ENCODE peak calls at places on chromosomes 2 and 18, in seven cellular contexts. C is CD4-positive, alpha-beta memory T cell; I is CD8-positive, alpha-beta memory T cell; Y is PC-9; D is mesendoderm; J is neural progenitor cell; B is aorta. S is an unnamed sample. For H3K27me3, the result is how much of the 10 kb centered on the place peaks cover.

GRCh38 chr2:130318906-130319305 is 23.8 kb upstream of the IMP4 start:
- DNase-seq in D (no peak), Y (no peak), C (no peak), B (no peak), I (no peak), J (no peak), S (no peak)

GRCh38 chr2:121570665-121571055 is 40.0 kb downstream of the RNU4ATAC start:
- DNase-seq in Y (no peak), C (no peak), B (no peak), J (no peak), D (no peak), I (no peak), S (no peak)

GRCh38 chr2:112480540-112481049 is 1.4 kb upstream of the TTL start:
- DNase-seq in B (no peak), J (peak), Y (peak), D (peak), I (no peak), C (peak), S (no peak)

GRCh38 chr2:191917967-191918651 is 71.2 kb upstream of the CAVIN2 start:
- DNase-seq in Y (no peak), D (no peak), B (no peak), J (no peak), C (no peak), I (no peak), S (no peak)

GRCh38 chr18:37844209-37844970 is 278.8 kb upstream of the CELF4 start:
- DNase-seq in B (no peak), Y (no peak), I (no peak), C (no peak), J (no peak), D (peak), S (no peak)

GRCh38 chr18:48996901-48997463 is 46.2 kb upstream of the SMAD7 start:
- DNase-seq in I (peak), B (no peak), D (peak), J (no peak), Y (peak), C (peak), S (no peak)

GRCh38 chr2:75375646-75376582 is 176.6 kb upstream of the TACR1 start:
- DNase-seq in C (no peak), D (no peak), B (no peak), J (no peak), I (no peak), Y (no peak), S (no peak)

GRCh38 chr18:62759704-62760402 is 44.5 kb downstream of the PHLPP1 start:
- DNase-seq in D (peak), B (no peak), J (no peak), C (no peak), Y (no peak), I (no peak), S (no peak)

GRCh38 chr18:78232196-78232595 is 747.4 kb upstream of the SALL3 start:
- DNase-seq in J (no peak), B (no peak), D (no peak), Y (no peak), C (no peak), I (no peak), S (no peak)

GRCh38 chr2:101435011-101435862 is 39.7 kb downstream of the RFX8 start:
- DNase-seq in I (no peak), D (peak), J (peak), C (no peak), Y (no peak), B (no peak), S (no peak)

GRCh38 chr2:72128059-72128842 is 19.4 kb downstream of the CYP26B1 start:
- DNase-seq in B (no peak), J (no peak), I (no peak), Y (no peak), C (no peak), D (no peak), S (no peak)

GRCh38 chr2:16633632-16634430 is 31.8 kb downstream of the CYRIA start:
- DNase-seq in D (no peak), Y (peak), B (no peak), I (no peak), J (no peak), C (no peak), S (no peak)

GRCh38 chr2:85644909-85645308 is 23.1 kb downstream of the SFTPB start:
- DNase-seq in D (no peak), B (no peak), C (no peak), Y (no peak), I (no peak), J (no peak), S (no peak)

GRCh38 chr2:185807351-185807750 is 68.7 kb downstream of the FSIP2 start:
- DNase-seq in B (no peak), I (no peak), C (no peak), J (no peak), D (no peak), Y (no peak), S (no peak)

GRCh38 chr2:236184701-236185100 is 16.5 kb upstream of the GBX2 start:
- DNase-seq in D (no peak), Y (no peak), C (no peak), I (no peak), J (no peak), B (no peak), S (no peak)

GRCh38 chr2:5319493-5319892 is 372.7 kb upstream of the SOX11 start:
- DNase-seq in J (no peak), I (no peak), B (no peak), C (no peak), D (no peak), Y (no peak), S (no peak)

GRCh38 chr18:50401888-50402287 is 27.0 kb downstream of the SKA1 start:
- DNase-seq in D (peak), C (no peak), I (no peak), J (peak), Y (peak), B (no peak), S (no peak)

GRCh38 chr2:205885492-205886099 is 200.4 kb downstream of the INO80D start:
- DNase-seq in C (no peak), Y (peak), I (peak), J (peak), B (peak), D (peak), S (peak)

GRCh38 chr18:23337599-23338444 is 115.3 kb upstream of the RIOK3 start:
- DNase-seq in C (no peak), B (no peak), I (no peak), J (peak), D (peak), Y (no peak), S (no peak)

GRCh38 chr2:215612770-215613169 is 176.9 kb upstream of the FN1 start:
- DNase-seq in B (no peak), Y (no peak), I (no peak), D (peak), J (no peak), C (no peak), S (no peak)

GRCh38 chr2:58107803-58108710 is 61.5 kb downstream of the VRK2 start:
- DNase-seq in B (no peak), D (no peak), I (no peak), C (no peak), Y (peak), J (no peak), S (peak)

GRCh38 chr2:68905116-68905515 is 33.9 kb upstream of the BMP10 start:
- DNase-seq in B (no peak), Y (no peak), J (no peak), D (no peak), C (no peak), I (no peak), S (no peak)

GRCh38 chr2:233972941-233973575 is 55.9 kb downstream of the TRPM8 start:
- DNase-seq in J (no peak), Y (peak), I (no peak), C (no peak), D (no peak), B (no peak), S (no peak)

GRCh38 chr2:128306081-128306930 is 12.4 kb downstream of the HS6ST1 start:
- DNase-seq in J (peak), I (no peak), D (peak), C (no peak), B (peak), Y (peak), S (no peak)

GRCh38 chr2:50783116-50783515 is 248.8 kb downstream of the NRXN1 start:
- DNase-seq in B (no peak), I (no peak), Y (no peak), D (no peak), J (no peak), C (no peak), S (no peak)

GRCh38 chr18:23253630-23254029 is 118.3 kb downstream of the CABLES1 start:
- DNase-seq in Y (no peak), D (no peak), J (no peak), B (no peak), I (no peak), C (no peak), S (no peak)

GRCh38 chr2:73937103-73937885 is 10.6 kb downstream of the DGUOK start:
- DNase-seq in I (no peak), D (no peak), Y (no peak), B (no peak), C (no peak), J (no peak), S (no peak)

GRCh38 chr2:236638707-236639106 is 69.1 kb downstream of the ACKR3 start:
- DNase-seq in I (no peak), Y (no peak), J (no peak), C (no peak), B (no peak), D (no peak), S (no peak)

GRCh38 chr18:11119962-11120361 is 29.4 kb downstream of the PIEZO2 start:
- DNase-seq in I (no peak), B (no peak), J (no peak), Y (no peak), D (no peak), C (no peak), S (no peak)

GRCh38 chr2:30232027-30232800 is 880 bp downstream of the LBH start:
- DNase-seq in D (peak), I (peak), C (peak), J (peak), B (peak), Y (peak), S (no peak)

GRCh38 chr2:86022661-86023365 is 82.9 kb downstream of the POLR1A start:
- DNase-seq in Y (no peak), B (peak), C (no peak), J (no peak), I (no peak), D (no peak), S (no peak)

GRCh38 chr2:41934323-41935003 is 113.4 kb upstream of the PKDCC start:
- DNase-seq in B (no peak), J (no peak), Y (no peak), C (no peak), D (no peak), I (no peak), S (no peak)

GRCh38 chr2:54041135-54041534 is 70.3 kb upstream of the PSME4 start:
- DNase-seq in I (no peak), D (no peak), C (peak), B (no peak), J (no peak), Y (no peak), S (no peak)

GRCh38 chr2:86195055-86195807 is at the start of gene IMMT:
- DNase-seq in D (peak), J (peak), B (peak), I (peak), C (peak), Y (peak), S (peak)

GRCh38 chr2:233000886-233001750 is 11.9 kb downstream of the NGEF start:
- DNase-seq in C (no peak), B (peak), J (no peak), D (no peak), Y (no peak), I (no peak), S (no peak)

GRCh38 chr2:126787278-126787677 is 111.4 kb upstream of the TEX51 start:
- DNase-seq in C (no peak), B (no peak), J (no peak), D (no peak), I (no peak), Y (no peak), S (no peak)

GRCh38 chr2:181781082-181781786 is 100.9 kb upstream of the NEUROD1 start:
- DNase-seq in C (no peak), D (no peak), I (no peak), B (no peak), Y (no peak), J (no peak), S (no peak)

GRCh38 chr18:13260114-13260926 is 41.8 kb downstream of the LDLRAD4 start:
- DNase-seq in B (no peak), J (no peak), D (no peak), C (no peak), Y (no peak), I (no peak), S (no peak)

GRCh38 chr2:88125344-88125923 is 2.4 kb downstream of the FABP1 start:
- DNase-seq in C (no peak), Y (no peak), I (no peak), J (no peak), B (no peak), D (no peak), S (no peak)

GRCh38 chr2:88125924-88126771 is 1.7 kb downstream of the FABP1 start:
- DNase-seq in C (no peak), I (no peak), B (no peak), Y (no peak), J (no peak), D (no peak), S (no peak)

GRCh38 chr2:88122141-88122884 is 5.5 kb downstream of the FABP1 start:
- DNase-seq in C (no peak), J (no peak), Y (no peak), I (no peak), D (no peak), B (no peak), S (no peak)

GRCh38 chr2:88123164-88123974 is 4.5 kb downstream of the FABP1 start:
- DNase-seq in D (no peak), B (no peak), C (no peak), I (no peak), Y (no peak), J (no peak), S (no peak)

DNA sequence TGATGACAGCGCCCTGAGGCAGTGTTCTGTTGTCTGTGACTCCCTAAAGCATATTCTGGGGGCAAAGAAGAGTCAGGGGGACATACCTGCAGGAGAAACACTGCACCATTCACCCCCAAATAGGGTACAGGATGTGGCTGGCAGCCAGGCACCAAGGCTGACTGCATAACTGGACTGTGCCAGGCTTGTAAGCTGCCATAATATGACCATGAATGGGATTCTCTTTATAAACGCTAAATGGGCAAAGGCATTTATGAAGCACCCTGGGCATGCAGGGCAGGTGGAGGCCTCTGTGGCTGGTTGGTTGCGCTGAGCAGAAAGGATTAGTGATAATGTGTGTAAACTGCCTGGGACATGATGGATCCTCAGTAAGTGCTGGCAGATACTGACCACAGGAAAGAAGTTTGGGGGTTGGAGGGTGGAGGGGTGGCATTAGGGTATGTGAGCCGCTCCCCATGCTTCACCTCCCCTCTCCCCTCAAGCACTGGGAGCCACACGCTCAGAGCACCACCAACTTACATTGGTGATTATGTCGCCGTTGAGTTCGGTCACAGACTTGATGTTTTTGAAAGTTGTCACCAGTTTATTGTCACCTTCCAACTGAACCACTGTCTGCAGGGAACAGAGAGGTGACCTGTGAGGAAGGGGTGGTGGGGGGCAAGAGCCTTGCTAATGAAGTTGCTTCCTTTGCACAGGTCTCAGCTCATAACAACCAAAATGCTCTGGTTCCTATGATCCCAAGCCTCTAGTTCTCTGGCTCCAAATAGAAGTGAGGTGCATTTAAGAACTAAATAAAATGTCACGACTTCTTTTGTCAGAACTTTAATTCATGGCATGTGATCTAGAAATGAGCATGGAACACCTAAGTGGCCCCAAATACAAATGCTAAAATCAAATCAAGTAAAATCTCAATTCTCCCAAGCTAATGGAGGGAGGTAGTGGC is 3.6 kb downstream of the FABP1 start:
- DNase-seq in Y (no peak), D (no peak), I (no peak), B (no peak), J (no peak), C (no peak), S (no peak)
- H3K27me3 ChIP-seq in Y (half or more), D (under half), I (under half), B (under half), J (under half), C (under half), S (under half)

GRCh38 chr2:17879913-17880274 is 1.4 kb downstream of the KCNS3 start:
- DNase-seq in C (no peak), J (no peak), Y (no peak), I (no peak), D (peak), B (no peak), S (no peak)
- H3K27me3 ChIP-seq in C (under half), J (half or more), Y (under half), I (under half), D (under half), B (under half), S (under half)

DNA sequence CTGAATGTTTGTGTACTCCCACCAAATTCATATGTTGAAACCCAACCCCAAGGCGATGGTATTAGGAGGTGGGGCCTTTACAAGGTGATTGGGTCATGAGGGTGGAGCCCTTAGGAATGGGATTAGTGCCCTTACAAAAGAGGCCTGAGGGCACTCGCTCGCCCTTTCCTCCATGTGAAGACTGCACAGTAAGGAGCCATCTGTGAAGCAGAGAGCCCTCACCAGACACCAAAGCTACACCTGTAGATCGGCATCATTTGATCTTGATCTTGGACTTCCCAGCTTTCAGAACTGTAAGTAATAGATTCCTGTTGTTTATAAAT is 62.9 kb upstream of the FZD7 start:
- DNase-seq in I (no peak), B (no peak), D (no peak), Y (no peak), C (no peak), J (no peak), S (no peak)
- H3K27me3 ChIP-seq in I (under half), B (under half), D (under half), Y (under half), C (under half), J (under half), S (under half)

DNA sequence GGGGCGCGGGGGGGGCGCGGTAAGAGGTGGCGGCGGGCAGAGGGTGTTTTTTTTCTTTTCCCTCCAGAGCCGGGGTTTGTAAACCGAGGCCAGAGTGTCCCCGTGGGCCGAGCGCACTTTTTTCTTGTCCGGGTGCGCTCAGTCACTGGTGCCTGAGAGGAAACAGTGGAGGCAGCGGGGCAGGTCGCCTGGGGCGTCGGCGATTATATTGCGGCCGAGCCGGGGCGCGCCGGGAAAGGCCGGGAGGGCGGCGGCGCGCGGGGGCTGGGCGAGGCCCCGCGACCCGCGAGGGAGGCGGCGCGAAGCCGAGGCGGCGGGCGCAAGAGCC is 284 bp downstream of the HOXD8 start:
- DNase-seq in Y (peak), B (peak), J (no peak), I (no peak), C (no peak), D (no peak), S (no peak)
- H3K27me3 ChIP-seq in Y (under half), B (under half), J (half or more), I (half or more), C (half or more), D (half or more), S (under half)

GRCh38 chr2:207914716-207915115 is 110.6 kb downstream of the PLEKHM3 start:
- DNase-seq in C (no peak), J (no peak), I (no peak), B (no peak), Y (no peak), D (no peak), S (no peak)
- H3K27me3 ChIP-seq in C (under half), J (under half), I (under half), B (under half), Y (under half), D (under half), S (under half)

GRCh38 chr2:224039770-224040088 is 643 bp upstream of the SERPINE2 start:
- DNase-seq in B (no peak), I (no peak), D (no peak), Y (no peak), J (no peak), C (no peak), S (no peak)
- H3K27me3 ChIP-seq in B (under half), I (under half), D (under half), Y (under half), J (under half), C (under half), S (under half)

GRCh38 chr2:45169339-45170190 is 160.3 kb upstream of the SIX2 start:
- DNase-seq in I (no peak), D (peak), J (peak), B (peak), C (no peak), Y (peak), S (no peak)

GRCh38 chr2:45168731-45169338 is 159.6 kb upstream of the SIX2 start:
- DNase-seq in D (no peak), J (peak), I (no peak), Y (peak), C (no peak), B (no peak), S (no peak)

GRCh38 chr2:45170191-45170975 is 161.1 kb upstream of the SIX2 start:
- DNase-seq in Y (no peak), D (peak), I (no peak), C (no peak), J (peak), B (no peak), S (no peak)

GRCh38 chr2:45166229-45166890 is 157.1 kb upstream of the SIX2 start:
- DNase-seq in C (no peak), J (peak), I (no peak), Y (no peak), D (no peak), B (no peak), S (no peak)

DNA sequence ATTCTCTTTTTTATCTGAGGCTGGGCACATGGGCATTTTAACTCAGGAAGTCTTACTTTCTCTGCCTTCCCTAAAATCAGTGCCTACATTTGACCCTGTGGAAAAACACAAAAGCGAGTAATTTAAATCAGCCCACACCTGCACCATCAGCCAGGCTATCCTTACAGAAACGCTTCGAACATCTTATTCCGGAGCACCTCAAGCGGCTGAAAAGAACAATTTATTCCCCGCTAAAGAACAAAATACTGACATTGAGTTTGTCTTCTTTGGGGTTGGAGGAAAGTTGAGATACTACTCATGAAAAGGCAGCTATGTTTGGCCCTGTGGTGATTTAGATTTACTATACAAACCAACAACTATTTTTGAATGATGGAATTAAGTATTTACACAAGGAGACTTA is 158.6 kb upstream of the SIX2 start:
- DNase-seq in C (no peak), B (no peak), J (peak), D (no peak), Y (no peak), I (no peak), S (no peak)
- H3K27me3 ChIP-seq in C (under half), B (under half), J (half or more), D (under half), Y (under half), I (under half), S (under half)